ENCODE peak calls at places on chromosomes 2 and 18, in nine cellular contexts. One of them, this sample, is unnamed.
A peak's percentile ranks its signal among the peaks of the same experiment; 100 is the strongest.

GRCh38 chr2:100857915-100858314 is 38.0 kb downstream of the NPAS2 start:
- DNase-seq in stimulated activated CD8-positive, alpha-beta memory T cell treated with anti-CD3 and anti-CD28 coated beads, Interleukin-7, amount 100 ng/mL, for 24 hours: no peak
- DNase-seq in stromal cell of bone marrow: peak; percentile 65
- DNase-seq in amniotic epithelial cell: peak; percentile 73
- DNase-seq in hypothalamus: no peak
- DNase-seq in myocyte: no peak
- DNase-seq in stimulated activated naive B cell treated with anti-CD40 and anti-IgM and Interleukin-4, amounts not matched to agents 10 μg/mL and 1 μg/mL and 100 μg/mL, for 72 hours: no peak
- DNase-seq in neural crest cell: no peak
- DNase-seq in WERI-Rb-1: no peak
- DNase-seq in this sample: no peak

GRCh38 chr18:63505566-63506335 is 29.0 kb downstream of the SERPINB5 start:
- DNase-seq in myocyte: peak; percentile 30
- DNase-seq in WERI-Rb-1: peak; percentile 45
- DNase-seq in amniotic epithelial cell: peak; percentile 11
- DNase-seq in stromal cell of bone marrow: no peak
- DNase-seq in stimulated activated naive B cell treated with anti-CD40 and anti-IgM and Interleukin-4, amounts not matched to agents 10 μg/mL and 1 μg/mL and 100 μg/mL, for 72 hours: peak; percentile 17
- DNase-seq in hypothalamus: no peak
- DNase-seq in neural crest cell: no peak
- DNase-seq in stimulated activated CD8-positive, alpha-beta memory T cell treated with anti-CD3 and anti-CD28 coated beads, Interleukin-7, amount 100 ng/mL, for 24 hours: no peak
- DNase-seq in this sample: no peak

GRCh38 chr2:17363846-17364245 is 154.4 kb downstream of the RAD51AP2 start:
- DNase-seq in neural crest cell: no peak
- DNase-seq in stimulated activated naive B cell treated with anti-CD40 and anti-IgM and Interleukin-4, amounts not matched to agents 10 μg/mL and 1 μg/mL and 100 μg/mL, for 72 hours: no peak
- DNase-seq in myocyte: no peak
- DNase-seq in stimulated activated CD8-positive, alpha-beta memory T cell treated with anti-CD3 and anti-CD28 coated beads, Interleukin-7, amount 100 ng/mL, for 24 hours: no peak
- DNase-seq in hypothalamus: no peak
- DNase-seq in stromal cell of bone marrow: no peak
- DNase-seq in amniotic epithelial cell: no peak
- DNase-seq in WERI-Rb-1: no peak
- DNase-seq in this sample: no peak

GRCh38 chr2:223941579-223942277 is 3.4 kb downstream of the WDFY1 start:
- DNase-seq in stimulated activated CD8-positive, alpha-beta memory T cell treated with anti-CD3 and anti-CD28 coated beads, Interleukin-7, amount 100 ng/mL, for 24 hours: peak; percentile 43
- DNase-seq in hypothalamus: no peak
- DNase-seq in neural crest cell: no peak
- DNase-seq in WERI-Rb-1: no peak
- DNase-seq in stromal cell of bone marrow: no peak
- DNase-seq in myocyte: peak; percentile 63
- DNase-seq in stimulated activated naive B cell treated with anti-CD40 and anti-IgM and Interleukin-4, amounts not matched to agents 10 μg/mL and 1 μg/mL and 100 μg/mL, for 72 hours: no peak
- DNase-seq in amniotic epithelial cell: peak; percentile 92
- DNase-seq in this sample: no peak

GRCh38 chr2:151106805-151107490 is 154.7 kb downstream of the RBM43 start:
- DNase-seq in stromal cell of bone marrow: no peak
- DNase-seq in neural crest cell: no peak
- DNase-seq in WERI-Rb-1: no peak
- DNase-seq in stimulated activated CD8-positive, alpha-beta memory T cell treated with anti-CD3 and anti-CD28 coated beads, Interleukin-7, amount 100 ng/mL, for 24 hours: no peak
- DNase-seq in myocyte: peak; percentile 31
- DNase-seq in hypothalamus: no peak
- DNase-seq in stimulated activated naive B cell treated with anti-CD40 and anti-IgM and Interleukin-4, amounts not matched to agents 10 μg/mL and 1 μg/mL and 100 μg/mL, for 72 hours: no peak
- DNase-seq in amniotic epithelial cell: no peak
- DNase-seq in this sample: no peak

GRCh38 chr2:61471905-61472805 is 1.3 kb upstream of the USP34 start:
- DNase-seq in amniotic epithelial cell: peak; percentile 26
- DNase-seq in stromal cell of bone marrow: no peak
- DNase-seq in stimulated activated CD8-positive, alpha-beta memory T cell treated with anti-CD3 and anti-CD28 coated beads, Interleukin-7, amount 100 ng/mL, for 24 hours: no peak
- DNase-seq in stimulated activated naive B cell treated with anti-CD40 and anti-IgM and Interleukin-4, amounts not matched to agents 10 μg/mL and 1 μg/mL and 100 μg/mL, for 72 hours: no peak
- DNase-seq in neural crest cell: no peak
- DNase-seq in myocyte: peak; percentile 41
- DNase-seq in hypothalamus: no peak
- DNase-seq in WERI-Rb-1: no peak
- DNase-seq in this sample: no peak

GRCh38 chr2:18630941-18631340 is 41.6 kb upstream of the NT5C1B start:
- DNase-seq in myocyte: peak; percentile 72
- DNase-seq in stimulated activated CD8-positive, alpha-beta memory T cell treated with anti-CD3 and anti-CD28 coated beads, Interleukin-7, amount 100 ng/mL, for 24 hours: no peak
- DNase-seq in WERI-Rb-1: no peak
- DNase-seq in stromal cell of bone marrow: no peak
- DNase-seq in hypothalamus: no peak
- DNase-seq in amniotic epithelial cell: no peak
- DNase-seq in neural crest cell: no peak
- DNase-seq in stimulated activated naive B cell treated with anti-CD40 and anti-IgM and Interleukin-4, amounts not matched to agents 10 μg/mL and 1 μg/mL and 100 μg/mL, for 72 hours: no peak
- DNase-seq in this sample: no peak

GRCh38 chr18:74496508-74497307 is 545 bp downstream of the CNDP2 start:
- DNase-seq in stromal cell of bone marrow: peak; percentile 31
- DNase-seq in WERI-Rb-1: peak; percentile 78
- DNase-seq in neural crest cell: peak; percentile 53
- DNase-seq in myocyte: peak; percentile 72
- DNase-seq in stimulated activated CD8-positive, alpha-beta memory T cell treated with anti-CD3 and anti-CD28 coated beads, Interleukin-7, amount 100 ng/mL, for 24 hours: no peak
- DNase-seq in hypothalamus: peak; percentile 60
- DNase-seq in amniotic epithelial cell: peak; percentile 54
- DNase-seq in stimulated activated naive B cell treated with anti-CD40 and anti-IgM and Interleukin-4, amounts not matched to agents 10 μg/mL and 1 μg/mL and 100 μg/mL, for 72 hours: peak; percentile 50
- DNase-seq in this sample: peak; percentile 25

GRCh38 chr18:9417081-9417841 is 58.1 kb upstream of the RALBP1 start:
- DNase-seq in amniotic epithelial cell: peak; percentile 50
- DNase-seq in stromal cell of bone marrow: no peak
- DNase-seq in hypothalamus: no peak
- DNase-seq in myocyte: peak; percentile 38
- DNase-seq in WERI-Rb-1: no peak
- DNase-seq in stimulated activated naive B cell treated with anti-CD40 and anti-IgM and Interleukin-4, amounts not matched to agents 10 μg/mL and 1 μg/mL and 100 μg/mL, for 72 hours: no peak
- DNase-seq in neural crest cell: no peak
- DNase-seq in stimulated activated CD8-positive, alpha-beta memory T cell treated with anti-CD3 and anti-CD28 coated beads, Interleukin-7, amount 100 ng/mL, for 24 hours: no peak
- DNase-seq in this sample: no peak

GRCh38 chr18:13175266-13175665 is 43.3 kb upstream of the LDLRAD4 start:
- DNase-seq in neural crest cell: no peak
- DNase-seq in stromal cell of bone marrow: no peak
- DNase-seq in myocyte: peak; percentile 3
- DNase-seq in WERI-Rb-1: no peak
- DNase-seq in stimulated activated CD8-positive, alpha-beta memory T cell treated with anti-CD3 and anti-CD28 coated beads, Interleukin-7, amount 100 ng/mL, for 24 hours: no peak
- DNase-seq in stimulated activated naive B cell treated with anti-CD40 and anti-IgM and Interleukin-4, amounts not matched to agents 10 μg/mL and 1 μg/mL and 100 μg/mL, for 72 hours: no peak
- DNase-seq in amniotic epithelial cell: no peak
- DNase-seq in hypothalamus: no peak
- DNase-seq in this sample: no peak

GRCh38 chr2:112433932-112434730 is 686 bp upstream of the RGPD8 start:
- DNase-seq in amniotic epithelial cell: no peak
- DNase-seq in stimulated activated naive B cell treated with anti-CD40 and anti-IgM and Interleukin-4, amounts not matched to agents 10 μg/mL and 1 μg/mL and 100 μg/mL, for 72 hours: no peak
- DNase-seq in neural crest cell: no peak
- DNase-seq in myocyte: no peak
- DNase-seq in WERI-Rb-1: no peak
- DNase-seq in stimulated activated CD8-positive, alpha-beta memory T cell treated with anti-CD3 and anti-CD28 coated beads, Interleukin-7, amount 100 ng/mL, for 24 hours: no peak
- DNase-seq in hypothalamus: no peak
- DNase-seq in stromal cell of bone marrow: no peak
- DNase-seq in this sample: no peak

GRCh38 chr2:43877782-43878464 is 39.2 kb downstream of the ABCG8 start:
- DNase-seq in neural crest cell: peak; percentile 79
- DNase-seq in myocyte: peak; percentile 60
- DNase-seq in WERI-Rb-1: peak; percentile 87
- DNase-seq in amniotic epithelial cell: peak; percentile 46
- DNase-seq in stromal cell of bone marrow: peak; percentile 14
- DNase-seq in stimulated activated CD8-positive, alpha-beta memory T cell treated with anti-CD3 and anti-CD28 coated beads, Interleukin-7, amount 100 ng/mL, for 24 hours: peak; percentile 48
- DNase-seq in hypothalamus: no peak
- DNase-seq in stimulated activated naive B cell treated with anti-CD40 and anti-IgM and Interleukin-4, amounts not matched to agents 10 μg/mL and 1 μg/mL and 100 μg/mL, for 72 hours: peak; percentile 41
- DNase-seq in this sample: peak; percentile 9

This sample was measured in activated naive CD4-positive, alpha-beta T cell.